ENCODE peak calls at places on chromosomes 2 and 18, in nine cellular contexts. Z is GM10248, P is progenitor cell of endocrine pancreas, Q is cardiac fibroblast, A is astrocyte of the spinal cord, X is AG04450, B is suprapubic skin, D is heart left ventricle, H is CD14-positive monocyte. S is an unnamed sample.

GRCh38 chr2:237500681-237501424 is 13.8 kb downstream of the MLPH start:
- DNase-seq in B (peak), Z (no peak), H (no peak), D (no peak), A (peak), P (no peak), Q (peak), X (peak), S (no peak)

GRCh38 chr2:181332044-181332443 is 125.1 kb upstream of the ITGA4 start:
- DNase-seq in H (no peak), A (no peak), Z (no peak), D (no peak), P (no peak), B (no peak), Q (no peak), X (no peak), S (no peak)

GRCh38 chr2:73415906-73416305 is 30.3 kb downstream of the ALMS1 start:
- DNase-seq in D (no peak), B (no peak), X (no peak), Q (peak), H (no peak), Z (no peak), A (no peak), P (no peak), S (no peak)

GRCh38 chr2:34652636-34653035 is 1053.5 kb upstream of the FAM98A start:
- DNase-seq in B (no peak), Q (peak), Z (no peak), H (no peak), P (no peak), X (no peak), A (peak), D (no peak), S (no peak)

GRCh38 chr18:56068030-56068671 is 480.2 kb upstream of the TCF4 start:
- DNase-seq in Z (no peak), D (no peak), B (no peak), A (peak), Q (peak), P (no peak), H (no peak), X (peak), S (no peak)

GRCh38 chr18:50687491-50687890 is 127.6 kb downstream of the MAPK4 start:
- DNase-seq in A (no peak), B (peak), H (no peak), D (no peak), Z (no peak), Q (no peak), P (no peak), X (no peak), S (no peak)

GRCh38 chr18:697012-697411 is 15.4 kb downstream of the ENOSF1 start:
- DNase-seq in A (no peak), B (no peak), Q (no peak), X (no peak), Z (no peak), H (no peak), D (no peak), P (no peak), S (no peak)

GRCh38 chr2:229133155-229133772 is 137.8 kb downstream of the PID1 start:
- DNase-seq in Q (peak), X (no peak), H (no peak), Z (no peak), B (no peak), P (no peak), A (peak), D (no peak), S (no peak)

DNA sequence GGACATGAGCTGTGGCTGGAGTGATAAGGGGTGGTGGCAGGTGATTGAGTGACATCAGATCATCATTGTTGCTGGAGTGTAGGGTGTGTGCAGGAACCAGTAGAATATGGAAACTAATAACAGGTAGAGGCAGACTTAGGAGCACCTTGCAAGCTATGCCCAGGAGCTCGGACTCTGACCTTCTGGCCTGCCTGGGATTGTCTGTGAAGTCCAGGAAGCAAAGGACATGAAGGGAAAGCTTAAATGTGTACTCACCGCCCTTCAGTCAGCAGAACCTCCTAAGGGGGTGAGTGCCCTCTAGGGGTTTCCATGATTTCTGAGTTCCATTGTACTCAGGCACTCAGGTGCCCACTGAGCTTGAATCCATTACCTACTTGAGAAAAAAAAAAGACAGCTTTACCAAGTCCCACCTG is 104.2 kb downstream of the CRIM1 start:
- DNase-seq in Z (no peak), Q (peak), X (no peak), P (peak), A (peak), D (no peak), H (no peak), B (no peak), S (no peak)
- TF ChIP-seq CTCF in Z (peak), Q (peak), X (peak), P (peak), A (peak), D (no peak), H (no peak), B (no peak), S (peak)

GRCh38 chr2:51265539-51265938 is 233.6 kb upstream of the NRXN1 start:
- DNase-seq in P (no peak), X (no peak), A (no peak), B (no peak), Z (no peak), D (no peak), H (no peak), Q (no peak), S (no peak)
- TF ChIP-seq CTCF in P (no peak), X (no peak), A (no peak), B (no peak), Z (no peak), D (no peak), H (no peak), Q (no peak), S (no peak)

DNA sequence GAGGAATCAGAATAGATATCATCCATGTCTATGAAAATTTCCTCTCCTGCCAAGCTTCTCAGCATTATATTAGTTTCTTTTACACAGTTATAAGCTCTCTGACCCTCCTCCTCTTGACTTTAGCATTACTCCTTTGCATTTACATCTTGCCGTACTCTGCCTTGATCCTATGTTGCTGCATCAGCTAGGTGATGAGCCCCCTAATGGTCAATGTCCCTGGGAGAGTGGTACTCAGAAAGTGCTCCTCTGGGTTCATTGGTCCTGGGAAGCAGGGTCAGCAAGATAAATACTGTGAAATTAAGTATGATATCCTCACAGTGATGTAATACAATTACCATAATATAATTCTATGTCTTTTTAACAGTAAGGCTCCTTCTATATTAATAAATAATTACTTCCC is 74.1 kb downstream of the PKP4 start:
- DNase-seq in Q (no peak), A (no peak), B (no peak), H (no peak), P (no peak), D (no peak), X (no peak), Z (no peak), S (no peak)
- TF ChIP-seq CTCF in Q (no peak), A (no peak), B (no peak), H (no peak), P (no peak), D (no peak), X (no peak), Z (no peak), S (no peak)

GRCh38 chr18:75854174-75854573 is 426.7 kb upstream of the SMIM21 start:
- DNase-seq in Q (no peak), D (no peak), A (no peak), Z (no peak), X (no peak), P (no peak), B (no peak), H (no peak), S (no peak)
- TF ChIP-seq CTCF in Q (peak), D (no peak), A (peak), Z (no peak), X (peak), P (peak), B (no peak), H (peak), S (peak)

GRCh38 chr18:45014047-45014501 is 333.4 kb downstream of the SETBP1 start:
- DNase-seq in Z (no peak), D (no peak), H (no peak), A (peak), B (no peak), X (peak), P (no peak), Q (peak), S (no peak)
- TF ChIP-seq CTCF in Z (no peak), D (no peak), H (no peak), A (no peak), B (no peak), X (peak), P (peak), Q (peak), S (peak)

GRCh38 chr2:121721926-121722325 is 14.7 kb downstream of the NIFK start:
- DNase-seq in X (peak), P (no peak), D (no peak), Z (no peak), Q (peak), H (no peak), A (peak), B (no peak), S (no peak)

GRCh38 chr2:121722479-121722878 is 14.2 kb downstream of the NIFK start:
- DNase-seq in A (peak), Z (no peak), P (no peak), H (no peak), D (no peak), X (peak), B (no peak), Q (peak), S (no peak)

GRCh38 chr2:121716126-121716525 is 20.5 kb downstream of the NIFK start:
- DNase-seq in H (no peak), Q (no peak), B (no peak), P (no peak), X (no peak), A (no peak), D (no peak), Z (no peak), S (no peak)

GRCh38 chr2:121723316-121723715 is 13.4 kb downstream of the NIFK start:
- DNase-seq in Z (no peak), X (no peak), Q (peak), B (no peak), D (no peak), H (no peak), A (no peak), P (no peak), S (no peak)

GRCh38 chr2:121717529-121717928 is 19.1 kb downstream of the NIFK start:
- DNase-seq in B (no peak), A (no peak), D (no peak), X (no peak), Z (no peak), H (no peak), Q (no peak), P (no peak), S (peak)
- TF ChIP-seq CTCF in B (no peak), A (no peak), D (no peak), X (no peak), Z (no peak), H (no peak), Q (no peak), P (no peak), S (no peak)

S was measured in chondrocyte.